ENCODE peak calls at places on chromosomes 7 and 10, in four cellular contexts. X, L, E and O are unnamed samples.

GRCh38 chr7:20647908-20648776 is 32.7 kb downstream of the ABCB5 start:
- DNase-seq in E (peak; percentile 40), L (peak; percentile 29), X (peak; percentile 1), O (no peak)

GRCh38 chr7:127782550-127783266 is 130.7 kb downstream of the SND1 start:
- DNase-seq in X (peak; percentile 60), E (peak; percentile 47), L (peak; percentile 43), O (no peak)

GRCh38 chr7:134448359-134449229 is 10.3 kb downstream of the AKR1B1 start:
- DNase-seq in L (peak; percentile 86), E (peak; percentile 93), X (peak; percentile 90), O (peak; percentile 81)

GRCh38 chr10:46515402-46516192 is 40.9 kb downstream of the GPRIN2 start:
- DNase-seq in E (no peak), X (no peak), L (no peak), O (no peak)

GRCh38 chr10:7206407-7207127 is 204.3 kb downstream of the SFMBT2 start:
- DNase-seq in X (no peak), L (no peak), E (no peak), O (no peak)

GRCh38 chr10:132891994-132892393 is 50.4 kb downstream of the CFAP46 start:
- DNase-seq in E (peak; percentile 46), X (peak; percentile 48), L (peak; percentile 56), O (no peak)

GRCh38 chr10:72089618-72090017 is 1.3 kb upstream of the SPOCK2 start:
- DNase-seq in X (no peak), L (no peak), E (no peak), O (no peak)

GRCh38 chr7:141042222-141043193 is 27.8 kb upstream of the MRPS33 start:
- DNase-seq in E (no peak), L (no peak), X (peak; percentile 9), O (no peak)

GRCh38 chr7:29115753-29116152 is 30.6 kb downstream of the CPVL start:
- DNase-seq in L (no peak), E (no peak), X (no peak), O (no peak)

GRCh38 chr10:95588025-95588424 is 26.9 kb upstream of the SORBS1 start:
- DNase-seq in X (no peak), E (no peak), L (no peak), O (no peak)

GRCh38 chr7:116786791-116787443 is 75.5 kb upstream of the CAPZA2 start:
- DNase-seq in L (peak; percentile 40), E (peak; percentile 56), X (no peak), O (no peak)

GRCh38 chr7:108335264-108335918 is 120.8 kb downstream of the NRCAM start:
- DNase-seq in E (peak; percentile 61), L (peak; percentile 45), X (no peak), O (no peak)

GRCh38 chr7:31102151-31102972 is 50.3 kb downstream of the ADCYAP1R1 start:
- DNase-seq in L (no peak), E (no peak), X (no peak), O (no peak)

GRCh38 chr10:50063100-50063499 is 4.7 kb upstream of the WASHC2A start:
- DNase-seq in E (no peak), L (no peak), X (no peak), O (no peak)

GRCh38 chr10:117000580-117000979 is 4.4 kb downstream of the SHTN1 start:
- DNase-seq in X (no peak), E (no peak), L (peak; percentile 7), O (no peak)

GRCh38 chr10:80538481-80539185 is 931 bp downstream of the SH2D4B start:
- DNase-seq in L (no peak), X (no peak), E (no peak), O (no peak)

GRCh38 chr10:29712108-29712507 is 77.3 kb upstream of the SVIL start:
- DNase-seq in X (no peak), E (no peak), L (no peak), O (no peak)

GRCh38 chr10:107579970-107580369 is 415.5 kb upstream of the SORCS1 start:
- DNase-seq in E (peak; percentile 10), X (no peak), L (no peak), O (no peak)

GRCh38 chr10:114933588-114933987 is 4.4 kb upstream of the TRUB1 start:
- DNase-seq in L (no peak), X (peak; percentile 8), E (peak; percentile 16), O (no peak)

GRCh38 chr10:81873932-81874816 is 820 bp upstream of the NRG3 start:
- DNase-seq in E (peak; percentile 73), L (peak; percentile 69), X (no peak), O (no peak)

DNA sequence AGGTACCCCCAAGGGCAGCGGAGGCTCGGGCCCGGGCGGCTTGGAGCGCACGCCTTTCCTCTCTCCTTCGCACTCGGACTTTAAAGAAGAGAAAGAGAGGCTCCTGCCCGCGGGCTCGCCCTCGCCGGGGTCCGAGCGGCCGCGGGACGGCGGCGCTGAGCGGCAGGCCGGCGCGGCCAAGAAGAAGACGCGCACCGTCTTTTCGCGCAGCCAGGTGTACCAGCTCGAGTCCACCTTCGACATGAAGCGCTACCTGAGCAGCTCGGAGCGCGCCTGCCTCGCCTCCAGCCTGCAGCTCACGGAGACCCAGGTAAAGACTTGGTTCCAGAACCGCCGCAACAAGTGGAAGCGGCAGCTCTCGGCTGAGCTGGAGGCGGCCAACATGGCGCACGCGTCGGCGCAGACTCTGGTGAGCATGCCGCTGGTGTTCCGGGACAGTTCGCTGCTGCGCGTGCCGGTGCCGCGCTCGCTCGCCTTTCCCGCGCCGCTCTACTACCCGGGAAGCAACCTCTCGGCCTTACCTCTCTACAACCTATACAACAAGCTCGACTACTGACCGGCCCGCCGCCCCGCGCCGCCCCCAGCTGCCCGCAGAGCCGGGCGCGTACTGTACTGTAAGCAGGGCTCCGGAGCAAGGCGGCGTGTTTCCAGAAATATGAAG is 1.8 kb downstream of the HMX2 start:
- DNase-seq in X (peak; percentile 40), L (peak; percentile 44), E (peak; percentile 46), O (no peak)
- TF ChIP-seq CTCF in X (no peak), L (no peak), E (no peak), O (no peak)

GRCh38 chr10:79248341-79248931 is 98.8 kb upstream of the PPIF start:
- DNase-seq in X (no peak), E (no peak), L (peak; percentile 68), O (no peak)

GRCh38 chr10:79249156-79250121 is 97.8 kb upstream of the PPIF start:
- DNase-seq in L (no peak), X (no peak), E (no peak), O (no peak)

GRCh38 chr10:79247373-79248137 is 99.7 kb upstream of the PPIF start:
- DNase-seq in L (no peak), X (no peak), E (no peak), O (no peak)

GRCh38 chr10:79252450-79252849 is 94.8 kb upstream of the PPIF start:
- DNase-seq in X (no peak), E (no peak), L (no peak), O (no peak)

GRCh38 chr10:79250259-79250658 is 97.0 kb upstream of the PPIF start:
- DNase-seq in L (no peak), X (no peak), E (no peak), O (no peak)
- H3K4me3 ChIP-seq in L (no peak overlapping the region), X (no peak overlapping the region), E (no peak overlapping the region), O (no peak overlapping the region)

DNA sequence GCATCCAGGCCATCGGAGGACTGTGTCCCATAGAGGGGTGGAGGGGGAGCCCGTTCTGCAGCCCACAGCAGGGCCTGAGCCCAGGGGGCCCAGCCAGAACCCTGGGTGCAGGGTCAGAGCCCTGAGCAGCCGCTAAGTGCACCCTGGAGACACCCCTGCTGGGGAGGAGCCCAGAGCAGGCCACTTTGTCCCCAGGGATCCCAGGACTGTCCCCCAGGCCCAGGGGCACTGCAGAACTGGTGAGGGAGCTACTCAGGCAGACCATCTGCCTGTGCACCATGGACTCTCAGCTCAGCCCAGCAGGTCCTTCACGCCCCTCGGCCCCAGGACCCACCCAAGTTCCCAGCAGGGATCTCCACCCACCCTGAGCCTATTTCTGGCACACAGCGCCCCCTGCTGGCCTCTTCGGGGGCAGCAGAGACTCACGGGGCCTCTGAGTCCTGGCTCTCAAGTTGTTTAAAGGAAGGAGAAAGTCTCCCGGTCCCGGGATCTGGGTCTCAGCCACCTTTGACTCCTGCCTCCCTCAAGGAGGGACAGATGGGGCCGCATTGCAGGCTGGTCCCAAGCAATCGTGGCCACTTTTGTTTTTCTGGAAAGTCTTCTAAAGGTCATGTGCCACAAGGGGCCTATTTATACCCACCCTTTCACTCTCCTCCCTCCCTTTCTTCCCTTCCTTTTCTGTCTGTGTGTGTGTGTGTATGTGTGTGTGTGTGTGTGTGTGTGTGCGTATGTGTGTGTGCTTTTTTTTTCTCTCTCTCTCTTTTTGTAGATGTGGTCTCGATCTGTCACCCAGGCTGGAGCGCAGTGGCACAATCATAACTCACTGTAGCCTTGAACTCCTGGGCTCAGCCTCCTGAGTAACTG is 90.3 kb downstream of the MYL10 start:
- DNase-seq in E (peak; percentile 43), X (peak; percentile 22), L (peak; percentile 55), O (no peak)
- TF ChIP-seq CTCF in E (peak; percentile 76), X (peak; percentile 75), L (peak; percentile 94), O (peak; percentile 96)

DNA sequence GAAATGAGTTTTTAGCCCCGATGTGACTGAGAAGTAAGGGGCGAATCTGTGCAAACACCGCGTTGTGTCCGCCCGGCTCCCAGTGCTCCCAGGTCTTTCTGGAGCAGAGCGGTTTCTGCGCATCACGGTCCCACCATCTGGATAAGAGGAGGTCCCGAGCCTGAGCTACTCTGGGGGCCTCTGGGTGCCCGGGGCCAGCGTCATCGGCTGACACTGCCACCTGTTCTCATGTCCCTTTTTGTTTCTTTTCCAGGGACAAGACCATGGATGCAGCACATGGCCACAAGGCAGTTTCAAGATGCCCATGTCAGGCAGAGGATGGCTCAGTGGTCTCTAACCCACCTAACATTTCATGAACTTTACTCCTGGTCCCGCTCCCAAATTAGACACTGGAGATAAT is 24.9 kb downstream of the KLF6 start:
- DNase-seq in L (no peak), E (no peak), X (no peak), O (no peak)
- H3K4me3 ChIP-seq in L (no peak overlapping the region), E (no peak overlapping the region), X (no peak overlapping the region), O (no peak overlapping the region)

DNA sequence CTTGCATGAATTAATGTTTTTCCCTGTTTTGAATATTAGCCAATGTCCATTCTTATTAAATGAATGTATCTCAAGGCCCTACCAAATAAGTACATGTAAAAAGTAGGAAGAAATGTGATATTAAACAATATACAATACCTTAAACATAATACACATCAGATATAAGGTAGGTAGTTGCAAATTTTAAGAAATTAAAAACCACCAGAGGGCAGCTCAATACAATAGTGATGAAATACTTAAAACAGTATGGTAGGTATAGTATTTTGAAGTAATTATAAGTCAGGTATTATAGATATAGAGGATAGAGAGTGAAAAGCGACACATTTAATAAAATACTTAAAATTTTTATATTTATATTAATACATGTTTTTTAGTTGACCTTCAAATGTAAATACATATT is 43.6 kb upstream of the CDK14 start:
- DNase-seq in E (peak; percentile 61), L (peak; percentile 45), X (peak; percentile 22), O (no peak)
- TF ChIP-seq CTCF in E (peak; percentile 31), L (peak; percentile 29), X (peak; percentile 45), O (peak; percentile 9)

DNA sequence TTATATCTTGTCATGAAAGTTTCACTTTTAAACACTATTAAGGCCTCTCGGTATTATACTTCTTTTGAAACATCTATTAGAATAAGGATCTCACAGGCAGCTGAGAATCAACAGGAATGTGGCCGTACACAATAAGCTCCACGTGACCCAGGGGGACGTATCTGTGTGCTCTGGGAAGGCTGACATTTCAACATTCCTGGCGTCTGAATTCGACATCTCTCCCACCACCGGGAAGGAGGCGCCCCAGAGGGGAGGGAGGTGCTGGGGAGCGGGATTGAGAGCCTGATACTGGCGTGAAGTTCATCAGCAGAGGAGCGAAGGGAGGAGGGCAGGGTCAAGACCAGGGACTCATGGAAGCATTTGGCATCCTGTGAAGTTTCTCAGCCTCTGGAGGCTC is 401.3 kb downstream of the DNAJB6 start:
- DNase-seq in X (no peak), E (peak; percentile 23), L (peak; percentile 48), O (no peak)
- H3K4me3 ChIP-seq in X (no peak overlapping the region), E (no peak overlapping the region), L (no peak overlapping the region), O (no peak overlapping the region)